ENCODE peak calls at places on chromosome 18, in eight cellular contexts. L, J, W, R, H, C, G and X are unnamed samples.

GRCh38 chr18:79379251-79379905 is 16.4 kb upstream of the NFATC1 start:
- DNase-seq in L (no peak), J (no peak), W (no peak), R (no peak), H (no peak), C (no peak), G (no peak), X (no peak)

GRCh38 chr18:33757037-33757436 is 179.0 kb downstream of the ASXL3 start:
- DNase-seq in L (peak), J (no peak), W (no peak), R (no peak), H (no peak), C (no peak), G (no peak), X (no peak)

GRCh38 chr18:79789901-79790885 is 7.5 kb upstream of the KCNG2 start:
- DNase-seq in L (no peak), J (no peak), W (no peak), R (no peak), H (no peak), C (no peak), G (peak), X (no peak)

GRCh38 chr18:49021433-49022129 is 70.8 kb upstream of the SMAD7 start:
- DNase-seq in L (no peak), J (peak), W (peak), R (no peak), H (peak), C (peak), G (peak), X (peak)

GRCh38 chr18:34821669-34822210 is 111.6 kb downstream of the DTNA start:
- DNase-seq in L (no peak), J (no peak), W (no peak), R (no peak), H (peak), C (no peak), G (no peak), X (no peak)

GRCh38 chr18:62716679-62717058 is 1.3 kb downstream of the PHLPP1 start:
- DNase-seq in L (no peak), J (peak), W (peak), R (no peak), H (peak), C (peak), G (peak), X (peak)

GRCh38 chr18:50594012-50594411 is 34.1 kb downstream of the MAPK4 start:
- DNase-seq in L (no peak), J (no peak), W (no peak), R (no peak), H (no peak), C (no peak), G (no peak), X (no peak)

GRCh38 chr18:8496186-8496585 is 113.1 kb upstream of the RAB12 start:
- DNase-seq in L (no peak), J (no peak), W (no peak), R (no peak), H (peak), C (no peak), G (no peak), X (no peak)

GRCh38 chr18:62183578-62184195 is 3.2 kb downstream of the PIGN start:
- DNase-seq in L (peak), J (no peak), W (peak), R (no peak), H (no peak), C (no peak), G (no peak), X (peak)

GRCh38 chr18:55779711-55780590 is 192.0 kb upstream of the TCF4 start:
- DNase-seq in L (peak), J (no peak), W (no peak), R (no peak), H (peak), C (peak), G (peak), X (peak)

GRCh38 chr18:35817604-35818352 is 154.7 kb upstream of the RMP24 start:
- DNase-seq in L (no peak), J (no peak), W (no peak), R (no peak), H (no peak), C (no peak), G (no peak), X (no peak)

GRCh38 chr18:44700652-44701051 is 20.0 kb downstream of the SETBP1 start:
- DNase-seq in L (no peak), J (peak), W (no peak), R (no peak), H (no peak), C (no peak), G (no peak), X (peak)

GRCh38 chr18:74146756-74147155 is 878 bp downstream of the FBXO15 start:
- DNase-seq in L (peak), J (no peak), W (no peak), R (no peak), H (no peak), C (no peak), G (no peak), X (no peak)

GRCh38 chr18:79601234-79601633 is 78.4 kb upstream of the CTDP1 start:
- DNase-seq in L (no peak), J (no peak), W (no peak), R (no peak), H (peak), C (no peak), G (no peak), X (no peak)

GRCh38 chr18:45835057-45835634 is 9.7 kb downstream of the SIGLEC15 start:
- DNase-seq in L (no peak), J (no peak), W (no peak), R (no peak), H (no peak), C (no peak), G (no peak), X (no peak)

GRCh38 chr18:48913201-48913600 is 37.6 kb downstream of the SMAD7 start:
- DNase-seq in L (no peak), J (peak), W (peak), R (no peak), H (peak), C (no peak), G (peak), X (no peak)

GRCh38 chr18:32048507-32049091 is 30.0 kb downstream of the RNF125 start:
- DNase-seq in L (peak), J (no peak), W (peak), R (no peak), H (no peak), C (no peak), G (no peak), X (no peak)

GRCh38 chr18:9736942-9737813 is 29.1 kb downstream of the RAB31 start:
- DNase-seq in L (peak), J (no peak), W (no peak), R (no peak), H (no peak), C (no peak), G (no peak), X (no peak)

GRCh38 chr18:50780144-50780543 is 39.7 kb downstream of the MRO start:
- DNase-seq in L (no peak), J (no peak), W (no peak), R (no peak), H (no peak), C (no peak), G (no peak), X (no peak)